ENCODE peak calls at places on chromosomes 6 and 20, in four cellular contexts. One of them, this sample, is unnamed. For H3K27me3 and H3K4me1, the result is how much of the 10 kb centered on the place peaks cover.

GRCh38 chr20:46512943-46513844 is at the start of gene ZNF334:
- DNase-seq in effector memory CD4-positive, alpha-beta T cell: no peak
- DNase-seq in neural progenitor cell: peak
- DNase-seq in CD8-positive, alpha-beta T cell: no peak
- DNase-seq in this sample: no peak

GRCh38 chr6:9933674-9934073 is 481.2 kb downstream of the TFAP2A start:
- DNase-seq in neural progenitor cell: no peak
- DNase-seq in effector memory CD4-positive, alpha-beta T cell: no peak
- DNase-seq in CD8-positive, alpha-beta T cell: no peak
- DNase-seq in this sample: no peak

GRCh38 chr6:4607026-4607704 is 169.0 kb upstream of the CDYL start:
- DNase-seq in neural progenitor cell: no peak
- DNase-seq in CD8-positive, alpha-beta T cell: no peak
- DNase-seq in effector memory CD4-positive, alpha-beta T cell: no peak
- DNase-seq in this sample: peak

GRCh38 chr6:127225497-127225896 is 41.2 kb upstream of the RNF146 start:
- DNase-seq in effector memory CD4-positive, alpha-beta T cell: no peak
- DNase-seq in CD8-positive, alpha-beta T cell: no peak
- DNase-seq in neural progenitor cell: no peak
- DNase-seq in this sample: no peak

GRCh38 chr6:148193063-148193680 is 149.5 kb upstream of the SASH1 start:
- DNase-seq in CD8-positive, alpha-beta T cell: no peak
- DNase-seq in neural progenitor cell: no peak
- DNase-seq in effector memory CD4-positive, alpha-beta T cell: no peak
- DNase-seq in this sample: no peak

GRCh38 chr6:133435065-133435728 is 194.0 kb downstream of the EYA4 start:
- DNase-seq in neural progenitor cell: no peak
- DNase-seq in CD8-positive, alpha-beta T cell: no peak
- DNase-seq in effector memory CD4-positive, alpha-beta T cell: no peak
- DNase-seq in this sample: no peak

GRCh38 chr6:116511424-116512131 is at the start of gene CALHM5:
- DNase-seq in CD8-positive, alpha-beta T cell: no peak
- DNase-seq in neural progenitor cell: peak
- DNase-seq in effector memory CD4-positive, alpha-beta T cell: no peak
- DNase-seq in this sample: peak

GRCh38 chr6:168950500-168951223 is 303.0 kb downstream of the THBS2 start:
- DNase-seq in effector memory CD4-positive, alpha-beta T cell: no peak
- DNase-seq in CD8-positive, alpha-beta T cell: no peak
- DNase-seq in neural progenitor cell: no peak
- DNase-seq in this sample: no peak

GRCh38 chr6:69887026-69887425 is 20.7 kb downstream of the COL19A1 start:
- DNase-seq in CD8-positive, alpha-beta T cell: no peak
- DNase-seq in effector memory CD4-positive, alpha-beta T cell: no peak
- DNase-seq in neural progenitor cell: no peak
- DNase-seq in this sample: no peak

GRCh38 chr6:79635179-79635578 is 4.0 kb downstream of the SH3BGRL2 start:
- DNase-seq in CD8-positive, alpha-beta T cell: no peak
- DNase-seq in effector memory CD4-positive, alpha-beta T cell: no peak
- DNase-seq in neural progenitor cell: no peak
- DNase-seq in this sample: no peak

GRCh38 chr20:20363449-20364015 is 4.4 kb upstream of the INSM1 start:
- DNase-seq in effector memory CD4-positive, alpha-beta T cell: no peak
- DNase-seq in neural progenitor cell: peak
- DNase-seq in CD8-positive, alpha-beta T cell: no peak
- DNase-seq in this sample: no peak

GRCh38 chr6:134381926-134382325 is 64.0 kb upstream of the SGK1 start:
- DNase-seq in effector memory CD4-positive, alpha-beta T cell: no peak
- DNase-seq in neural progenitor cell: no peak
- DNase-seq in CD8-positive, alpha-beta T cell: no peak
- DNase-seq in this sample: no peak

GRCh38 chr6:43871933-43872332 is 101.9 kb downstream of the VEGFA start:
- DNase-seq in effector memory CD4-positive, alpha-beta T cell: no peak
- DNase-seq in CD8-positive, alpha-beta T cell: no peak
- DNase-seq in neural progenitor cell: no peak
- DNase-seq in this sample: no peak

GRCh38 chr20:62370115-62370806 is 3.1 kb upstream of the LAMA5 start:
- DNase-seq in CD8-positive, alpha-beta T cell: no peak
- DNase-seq in effector memory CD4-positive, alpha-beta T cell: no peak
- DNase-seq in neural progenitor cell: no peak
- DNase-seq in this sample: peak

GRCh38 chr20:33830371-33830770 is 19.2 kb downstream of the CHMP4B start:
- DNase-seq in neural progenitor cell: no peak
- DNase-seq in effector memory CD4-positive, alpha-beta T cell: no peak
- DNase-seq in CD8-positive, alpha-beta T cell: no peak
- DNase-seq in this sample: no peak

GRCh38 chr6:156752666-156753301 is 24.4 kb upstream of the ARID1B start:
- DNase-seq in neural progenitor cell: no peak
- DNase-seq in CD8-positive, alpha-beta T cell: no peak
- DNase-seq in effector memory CD4-positive, alpha-beta T cell: no peak
- DNase-seq in this sample: no peak

GRCh38 chr20:62201173-62202082 is 18.6 kb downstream of the MTG2 start:
- DNase-seq in effector memory CD4-positive, alpha-beta T cell: no peak
- DNase-seq in CD8-positive, alpha-beta T cell: no peak
- DNase-seq in neural progenitor cell: no peak
- DNase-seq in this sample: no peak

GRCh38 chr20:62961310-62961783 is 8.8 kb downstream of the SLC17A9 start:
- DNase-seq in neural progenitor cell: peak
- DNase-seq in effector memory CD4-positive, alpha-beta T cell: no peak
- DNase-seq in CD8-positive, alpha-beta T cell: no peak
- DNase-seq in this sample: no peak

GRCh38 chr6:130503146-130503545 is 137.3 kb downstream of the TMEM200A start:
- DNase-seq in CD8-positive, alpha-beta T cell: no peak
- DNase-seq in neural progenitor cell: no peak
- DNase-seq in effector memory CD4-positive, alpha-beta T cell: no peak
- DNase-seq in this sample: no peak

GRCh38 chr20:53773792-53774371 is 180.2 kb upstream of the ZNF217 start:
- DNase-seq in effector memory CD4-positive, alpha-beta T cell: no peak
- DNase-seq in CD8-positive, alpha-beta T cell: no peak
- DNase-seq in neural progenitor cell: no peak
- DNase-seq in this sample: peak

GRCh38 chr6:20221448-20221847 is 9.2 kb upstream of the MBOAT1 start:
- DNase-seq in effector memory CD4-positive, alpha-beta T cell: no peak
- DNase-seq in neural progenitor cell: no peak
- DNase-seq in CD8-positive, alpha-beta T cell: no peak
- DNase-seq in this sample: no peak

GRCh38 chr6:112667427-112667826 is 320.3 kb downstream of the RFPL4B start:
- DNase-seq in CD8-positive, alpha-beta T cell: no peak
- DNase-seq in neural progenitor cell: no peak
- DNase-seq in effector memory CD4-positive, alpha-beta T cell: no peak
- DNase-seq in this sample: no peak

GRCh38 chr6:84278311-84278710 is 50.9 kb upstream of the CEP162 start:
- DNase-seq in neural progenitor cell: no peak
- DNase-seq in CD8-positive, alpha-beta T cell: no peak
- DNase-seq in effector memory CD4-positive, alpha-beta T cell: no peak
- DNase-seq in this sample: no peak

GRCh38 chr6:7143161-7143974 is 35.6 kb downstream of the RREB1 start:
- DNase-seq in effector memory CD4-positive, alpha-beta T cell: no peak
- DNase-seq in CD8-positive, alpha-beta T cell: no peak
- DNase-seq in neural progenitor cell: no peak
- DNase-seq in this sample: no peak

GRCh38 chr20:3862333-3862732 is 15.7 kb downstream of the MAVS start:
- DNase-seq in neural progenitor cell: no peak
- DNase-seq in CD8-positive, alpha-beta T cell: no peak
- DNase-seq in effector memory CD4-positive, alpha-beta T cell: no peak
- DNase-seq in this sample: no peak

GRCh38 chr6:169766232-169766631 is 14.8 kb downstream of the ERMARD start:
- DNase-seq in neural progenitor cell: no peak
- DNase-seq in CD8-positive, alpha-beta T cell: no peak
- DNase-seq in effector memory CD4-positive, alpha-beta T cell: no peak
- DNase-seq in this sample: no peak

GRCh38 chr6:118186676-118187567 is 279.9 kb downstream of the SLC35F1 start:
- DNase-seq in CD8-positive, alpha-beta T cell: no peak
- DNase-seq in neural progenitor cell: no peak
- DNase-seq in effector memory CD4-positive, alpha-beta T cell: no peak
- DNase-seq in this sample: no peak
- H3K27ac ChIP-seq in CD8-positive, alpha-beta T cell: no peak
- H3K27ac ChIP-seq in neural progenitor cell: no peak
- H3K27ac ChIP-seq in effector memory CD4-positive, alpha-beta T cell: no peak
- H3K27ac ChIP-seq in this sample: no peak

GRCh38 chr20:57964011-57964862 is 254.4 kb upstream of the PMEPA1 start:
- DNase-seq in CD8-positive, alpha-beta T cell: no peak
- DNase-seq in neural progenitor cell: no peak
- DNase-seq in effector memory CD4-positive, alpha-beta T cell: no peak
- DNase-seq in this sample: no peak

GRCh38 chr20:57966609-57967008 is 256.8 kb upstream of the PMEPA1 start:
- DNase-seq in effector memory CD4-positive, alpha-beta T cell: no peak
- DNase-seq in CD8-positive, alpha-beta T cell: no peak
- DNase-seq in neural progenitor cell: no peak
- DNase-seq in this sample: no peak

GRCh38 chr20:57967364-57967763 is 257.5 kb upstream of the PMEPA1 start:
- DNase-seq in neural progenitor cell: no peak
- DNase-seq in effector memory CD4-positive, alpha-beta T cell: no peak
- DNase-seq in CD8-positive, alpha-beta T cell: no peak
- DNase-seq in this sample: no peak

GRCh38 chr20:57968111-57968510 is 258.3 kb upstream of the PMEPA1 start:
- DNase-seq in neural progenitor cell: no peak
- DNase-seq in effector memory CD4-positive, alpha-beta T cell: no peak
- DNase-seq in CD8-positive, alpha-beta T cell: no peak
- DNase-seq in this sample: no peak

GRCh38 chr20:57965441-57965840 is 255.6 kb upstream of the PMEPA1 start:
- DNase-seq in CD8-positive, alpha-beta T cell: no peak
- DNase-seq in effector memory CD4-positive, alpha-beta T cell: no peak
- DNase-seq in neural progenitor cell: no peak
- DNase-seq in this sample: no peak
- H3K27me3 ChIP-seq in CD8-positive, alpha-beta T cell: under half
- H3K27me3 ChIP-seq in effector memory CD4-positive, alpha-beta T cell: under half
- H3K27me3 ChIP-seq in neural progenitor cell: under half
- H3K27me3 ChIP-seq in this sample: under half

GRCh38 chr6:144156991-144157390 is 6.7 kb downstream of the STX11 start:
- DNase-seq in neural progenitor cell: peak
- DNase-seq in effector memory CD4-positive, alpha-beta T cell: no peak
- DNase-seq in CD8-positive, alpha-beta T cell: no peak
- DNase-seq in this sample: no peak

GRCh38 chr6:144153971-144154370 is 3.7 kb downstream of the STX11 start:
- DNase-seq in CD8-positive, alpha-beta T cell: no peak
- DNase-seq in effector memory CD4-positive, alpha-beta T cell: no peak
- DNase-seq in neural progenitor cell: no peak
- DNase-seq in this sample: no peak

GRCh38 chr6:144155529-144155928 is 5.2 kb downstream of the STX11 start:
- DNase-seq in CD8-positive, alpha-beta T cell: no peak
- DNase-seq in neural progenitor cell: no peak
- DNase-seq in effector memory CD4-positive, alpha-beta T cell: no peak
- DNase-seq in this sample: no peak

GRCh38 chr6:144158133-144158532 is 7.8 kb downstream of the STX11 start:
- DNase-seq in CD8-positive, alpha-beta T cell: no peak
- DNase-seq in neural progenitor cell: no peak
- DNase-seq in effector memory CD4-positive, alpha-beta T cell: no peak
- DNase-seq in this sample: peak

DNA sequence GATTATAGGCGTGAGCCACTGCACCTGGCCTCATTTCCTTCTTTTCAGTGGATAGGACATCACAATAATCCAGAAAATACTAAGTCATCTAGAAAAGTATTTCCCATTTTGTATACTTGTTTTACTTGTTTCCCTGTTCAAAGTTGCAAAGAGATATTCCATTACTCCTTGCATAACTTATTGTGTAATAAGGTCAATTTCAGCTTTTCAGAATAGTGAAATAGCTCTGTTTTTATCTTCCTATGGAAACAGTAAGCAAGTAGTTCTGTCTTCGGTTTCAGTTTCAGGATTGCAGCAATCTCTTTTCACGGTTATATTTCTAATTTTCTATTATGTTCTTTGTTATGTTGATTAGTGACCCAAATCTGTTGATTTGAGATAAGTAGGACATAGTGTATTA is 6.0 kb downstream of the STX11 start:
- DNase-seq in neural progenitor cell: no peak
- DNase-seq in effector memory CD4-positive, alpha-beta T cell: no peak
- DNase-seq in CD8-positive, alpha-beta T cell: no peak
- DNase-seq in this sample: no peak
- H3K4me1 ChIP-seq in neural progenitor cell: under half
- H3K4me1 ChIP-seq in effector memory CD4-positive, alpha-beta T cell: under half
- H3K4me1 ChIP-seq in CD8-positive, alpha-beta T cell: under half
- H3K4me1 ChIP-seq in this sample: under half

GRCh38 chr6:31396422-31397152 is 6.8 kb upstream of the MICA start:
- DNase-seq in neural progenitor cell: peak
- DNase-seq in CD8-positive, alpha-beta T cell: peak
- DNase-seq in effector memory CD4-positive, alpha-beta T cell: peak
- DNase-seq in this sample: peak
- H3K27ac ChIP-seq in neural progenitor cell: no peak
- H3K27ac ChIP-seq in CD8-positive, alpha-beta T cell: no peak
- H3K27ac ChIP-seq in effector memory CD4-positive, alpha-beta T cell: no peak
- H3K27ac ChIP-seq in this sample: no peak

DNA sequence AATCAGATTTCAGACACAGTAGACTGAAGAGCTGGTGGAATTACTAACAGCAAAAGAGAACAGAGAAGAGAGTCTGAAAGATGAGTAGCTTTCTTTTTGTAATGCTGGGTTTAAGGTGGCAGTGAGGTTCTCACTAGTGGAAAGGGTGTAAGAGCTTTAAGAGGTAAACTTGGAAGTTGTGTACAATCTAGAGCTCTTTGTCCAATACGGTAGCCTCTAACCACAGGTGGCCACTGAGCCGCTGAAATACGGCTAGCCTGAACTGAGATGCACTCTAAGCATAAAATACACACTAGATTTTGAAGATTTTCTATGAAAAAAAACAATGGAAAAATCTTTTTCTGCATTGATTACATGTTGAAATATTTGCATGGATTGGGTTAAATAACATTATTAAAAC is 4.0 kb downstream of the ELOVL2 start:
- DNase-seq in neural progenitor cell: no peak
- DNase-seq in CD8-positive, alpha-beta T cell: no peak
- DNase-seq in effector memory CD4-positive, alpha-beta T cell: no peak
- DNase-seq in this sample: no peak
- H3K27me3 ChIP-seq in neural progenitor cell: half or more
- H3K27me3 ChIP-seq in CD8-positive, alpha-beta T cell: under half
- H3K27me3 ChIP-seq in effector memory CD4-positive, alpha-beta T cell: under half
- H3K27me3 ChIP-seq in this sample: under half

GRCh38 chr6:149323925-149324324 is 6.4 kb downstream of the TAB2 start:
- DNase-seq in CD8-positive, alpha-beta T cell: no peak
- DNase-seq in effector memory CD4-positive, alpha-beta T cell: no peak
- DNase-seq in neural progenitor cell: peak
- DNase-seq in this sample: no peak
- H3K4me1 ChIP-seq in CD8-positive, alpha-beta T cell: half or more
- H3K4me1 ChIP-seq in effector memory CD4-positive, alpha-beta T cell: under half
- H3K4me1 ChIP-seq in neural progenitor cell: under half
- H3K4me1 ChIP-seq in this sample: under half

GRCh38 chr6:37807656-37808055 is 11.9 kb upstream of the ZFAND3 start:
- DNase-seq in neural progenitor cell: no peak
- DNase-seq in effector memory CD4-positive, alpha-beta T cell: no peak
- DNase-seq in CD8-positive, alpha-beta T cell: no peak
- DNase-seq in this sample: no peak
- H3K27ac ChIP-seq in neural progenitor cell: no peak
- H3K27ac ChIP-seq in effector memory CD4-positive, alpha-beta T cell: no peak
- H3K27ac ChIP-seq in CD8-positive, alpha-beta T cell: no peak
- H3K27ac ChIP-seq in this sample: no peak

DNA sequence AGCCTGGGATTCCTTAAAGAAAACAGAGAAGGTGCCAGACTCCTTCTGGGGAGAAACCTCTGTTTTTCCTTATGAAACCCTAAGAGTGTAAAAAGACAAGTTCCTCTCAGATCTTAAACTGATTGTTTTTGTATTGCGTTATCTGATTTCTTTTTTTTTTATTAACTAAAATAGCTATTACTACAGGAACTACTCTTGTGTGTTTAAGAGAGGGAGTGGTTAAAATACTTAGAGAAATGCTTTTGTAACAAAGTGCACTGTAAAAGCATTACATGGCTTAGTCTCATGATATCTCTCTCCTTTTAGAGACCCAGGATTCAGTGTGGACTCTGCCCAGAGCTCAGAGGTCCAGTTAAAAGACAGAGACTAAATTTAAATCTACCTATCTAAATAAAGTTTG is 15.9 kb downstream of the PTGIS start:
- DNase-seq in neural progenitor cell: no peak
- DNase-seq in CD8-positive, alpha-beta T cell: no peak
- DNase-seq in effector memory CD4-positive, alpha-beta T cell: no peak
- DNase-seq in this sample: no peak
- H3K27me3 ChIP-seq in neural progenitor cell: under half
- H3K27me3 ChIP-seq in CD8-positive, alpha-beta T cell: under half
- H3K27me3 ChIP-seq in effector memory CD4-positive, alpha-beta T cell: under half
- H3K27me3 ChIP-seq in this sample: under half